ENCODE peak calls at places on chromosomes 2 and 18, in five cellular contexts. O is A549, S is HepG2, V is K562, I is SK-N-SH. W is an unnamed sample.

GRCh38 chr2:41241325-41242000 is 789.6 kb upstream of the SLC8A1 start:
- DNase-seq in O (no peak), S (no peak), V (no peak), I (no peak), W (no peak)

GRCh38 chr2:31515586-31515985 is 65.2 kb downstream of the SRD5A2 start:
- DNase-seq in O (no peak), S (no peak), V (no peak), I (no peak), W (no peak)

GRCh38 chr2:170886391-170886790 is 42.7 kb upstream of the GORASP2 start:
- DNase-seq in O (no peak), S (no peak), V (no peak), I (no peak), W (no peak)

GRCh38 chr2:178677599-178677998 is 129.6 kb downstream of the TTN start:
- DNase-seq in O (no peak), S (no peak), V (no peak), I (no peak), W (no peak)

GRCh38 chr2:238100049-238100820 is at the start of gene ESPNL:
- DNase-seq in O (no peak), S (no peak), V (peak; percentile 33), I (peak; percentile 66), W (no peak)

GRCh38 chr18:48719988-48720654 is 181.3 kb downstream of the CTIF start:
- DNase-seq in O (no peak), S (no peak), V (peak; percentile 63), I (peak; percentile 63), W (no peak)

GRCh38 chr18:7174359-7175107 is 56.4 kb upstream of the LRRC30 start:
- DNase-seq in O (no peak), S (peak; percentile 10), V (no peak), I (peak; percentile 36), W (no peak)

GRCh38 chr2:238159676-238160205 is 971 bp downstream of the ERFE start:
- DNase-seq in O (no peak), S (no peak), V (no peak), I (no peak), W (no peak)

GRCh38 chr2:55168221-55169154 is 63.6 kb downstream of the CLHC1 start:
- DNase-seq in O (peak; percentile 77), S (peak; percentile 70), V (no peak), I (peak; percentile 52), W (no peak)

GRCh38 chr2:15834381-15835031 is 105.8 kb upstream of the MYCN start:
- DNase-seq in O (no peak), S (no peak), V (no peak), I (no peak), W (no peak)

GRCh38 chr2:150255528-150255927 is 231.9 kb downstream of the RND3 start:
- DNase-seq in O (no peak), S (no peak), V (no peak), I (no peak), W (no peak)

GRCh38 chr2:105455488-105455991 is 56.7 kb upstream of the FHL2 start:
- DNase-seq in O (peak; percentile 92), S (peak; percentile 70), V (no peak), I (peak; percentile 19), W (no peak)

GRCh38 chr2:150572194-150572766 is 84.8 kb upstream of the RND3 start:
- DNase-seq in O (no peak), S (no peak), V (no peak), I (no peak), W (no peak)

GRCh38 chr2:241607162-241607885 is 29.6 kb downstream of the THAP4 start:
- DNase-seq in O (no peak), S (no peak), V (no peak), I (no peak), W (no peak)

GRCh38 chr2:68000170-68000825 is 62.5 kb downstream of the C1D start:
- DNase-seq in O (no peak), S (no peak), V (no peak), I (no peak), W (no peak)

GRCh38 chr2:239953418-239954061 is 71.6 kb downstream of the NDUFA10 start:
- DNase-seq in O (no peak), S (no peak), V (no peak), I (no peak), W (no peak)

GRCh38 chr2:55898641-55899040 is 24.9 kb downstream of the EFEMP1 start:
- DNase-seq in O (no peak), S (no peak), V (no peak), I (no peak), W (no peak)

GRCh38 chr18:62555135-62555534 is 32.3 kb downstream of the ZCCHC2 start:
- DNase-seq in O (no peak), S (no peak), V (peak; percentile 21), I (no peak), W (no peak)

GRCh38 chr2:195834836-195835235 is 177.8 kb downstream of the SLC39A10 start:
- DNase-seq in O (no peak), S (no peak), V (no peak), I (no peak), W (no peak)

GRCh38 chr2:239824051-239824694 is 201.0 kb downstream of the NDUFA10 start:
- DNase-seq in O (peak; percentile 65), S (peak; percentile 66), V (peak; percentile 18), I (peak; percentile 11), W (no peak)

GRCh38 chr2:85434677-85435076 is 16.2 kb downstream of the SH2D6 start:
- DNase-seq in O (no peak), S (no peak), V (no peak), I (no peak), W (no peak)

GRCh38 chr2:203585541-203585940 is 50.4 kb upstream of the RAPH1 start:
- DNase-seq in O (no peak), S (no peak), V (no peak), I (peak; percentile 14), W (no peak)

GRCh38 chr2:25165992-25166618 is 2.3 kb downstream of the POMC start:
- DNase-seq in O (peak; percentile 61), S (peak; percentile 39), V (no peak), I (peak; percentile 73), W (peak; percentile 49)

GRCh38 chr2:28117104-28117596 is 226.6 kb downstream of the BABAM2 start:
- DNase-seq in O (peak; percentile 26), S (peak; percentile 92), V (no peak), I (no peak), W (no peak)

GRCh38 chr18:62723666-62724281 is 8.4 kb downstream of the PHLPP1 start:
- DNase-seq in O (no peak), S (peak; percentile 62), V (no peak), I (no peak), W (no peak)

GRCh38 chr2:182366625-182367024 is 60.2 kb downstream of the PDE1A start:
- DNase-seq in O (peak; percentile 88), S (no peak), V (no peak), I (no peak), W (no peak)

GRCh38 chr2:147641644-147642043 is 203.2 kb upstream of the ACVR2A start:
- DNase-seq in O (no peak), S (no peak), V (no peak), I (no peak), W (no peak)

GRCh38 chr2:12819098-12819465 is 102.3 kb downstream of the TRIB2 start:
- DNase-seq in O (no peak), S (no peak), V (no peak), I (no peak), W (no peak)

GRCh38 chr2:925711-926110 is 24.9 kb upstream of the SNTG2 start:
- DNase-seq in O (no peak), S (no peak), V (no peak), I (no peak), W (no peak)

GRCh38 chr2:108219688-108220087 is 20.1 kb upstream of the SULT1C3 start:
- DNase-seq in O (no peak), S (no peak), V (no peak), I (no peak), W (no peak)

GRCh38 chr2:108220191-108220590 is 19.6 kb upstream of the SULT1C3 start:
- DNase-seq in O (no peak), S (no peak), V (no peak), I (no peak), W (no peak)

GRCh38 chr2:108223573-108223972 is 16.2 kb upstream of the SULT1C3 start:
- DNase-seq in O (no peak), S (no peak), V (no peak), I (no peak), W (no peak)

GRCh38 chr2:108222261-108222660 is 17.5 kb upstream of the SULT1C3 start:
- DNase-seq in O (no peak), S (no peak), V (no peak), I (no peak), W (no peak)

GRCh38 chr2:108220942-108221541 is 18.7 kb upstream of the SULT1C3 start:
- DNase-seq in O (no peak), S (no peak), V (no peak), I (no peak), W (no peak)
- TF ChIP-seq EP300 in O (no peak), S (no peak), V (no peak), I (no peak), W (no peak)

DNA sequence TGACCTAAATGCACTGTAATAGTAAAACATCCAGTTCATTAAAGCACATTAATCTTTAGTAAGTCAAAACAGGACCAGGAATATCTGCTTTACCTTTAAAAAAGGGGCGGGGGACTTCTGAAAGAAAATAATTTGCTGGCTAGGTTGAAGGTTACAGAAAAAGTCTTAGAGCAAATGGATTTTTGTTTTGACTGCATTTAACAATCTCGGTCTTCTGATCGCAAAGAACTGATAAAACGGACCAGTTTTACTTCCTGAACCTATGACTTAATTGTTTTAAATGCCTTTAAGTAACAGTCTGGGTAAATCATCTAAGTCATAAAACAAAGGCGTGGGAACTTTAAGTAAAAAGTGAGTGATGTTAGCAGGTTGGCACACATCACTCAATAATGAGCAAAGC is 783 bp downstream of the BUB1 start:
- DNase-seq in O (no peak), S (no peak), V (no peak), I (no peak), W (no peak)
- TF ChIP-seq REST in O (no peak), S (no peak), V (no peak), I (no peak), W (no peak)

GRCh38 chr2:43924463-43924862 is 71.3 kb downstream of the LRPPRC start:
- DNase-seq in O (no peak), S (no peak), V (no peak), I (no peak), W (no peak)
- TF ChIP-seq EP300 in O (no peak), S (no peak), V (no peak), I (no peak), W (no peak)

DNA sequence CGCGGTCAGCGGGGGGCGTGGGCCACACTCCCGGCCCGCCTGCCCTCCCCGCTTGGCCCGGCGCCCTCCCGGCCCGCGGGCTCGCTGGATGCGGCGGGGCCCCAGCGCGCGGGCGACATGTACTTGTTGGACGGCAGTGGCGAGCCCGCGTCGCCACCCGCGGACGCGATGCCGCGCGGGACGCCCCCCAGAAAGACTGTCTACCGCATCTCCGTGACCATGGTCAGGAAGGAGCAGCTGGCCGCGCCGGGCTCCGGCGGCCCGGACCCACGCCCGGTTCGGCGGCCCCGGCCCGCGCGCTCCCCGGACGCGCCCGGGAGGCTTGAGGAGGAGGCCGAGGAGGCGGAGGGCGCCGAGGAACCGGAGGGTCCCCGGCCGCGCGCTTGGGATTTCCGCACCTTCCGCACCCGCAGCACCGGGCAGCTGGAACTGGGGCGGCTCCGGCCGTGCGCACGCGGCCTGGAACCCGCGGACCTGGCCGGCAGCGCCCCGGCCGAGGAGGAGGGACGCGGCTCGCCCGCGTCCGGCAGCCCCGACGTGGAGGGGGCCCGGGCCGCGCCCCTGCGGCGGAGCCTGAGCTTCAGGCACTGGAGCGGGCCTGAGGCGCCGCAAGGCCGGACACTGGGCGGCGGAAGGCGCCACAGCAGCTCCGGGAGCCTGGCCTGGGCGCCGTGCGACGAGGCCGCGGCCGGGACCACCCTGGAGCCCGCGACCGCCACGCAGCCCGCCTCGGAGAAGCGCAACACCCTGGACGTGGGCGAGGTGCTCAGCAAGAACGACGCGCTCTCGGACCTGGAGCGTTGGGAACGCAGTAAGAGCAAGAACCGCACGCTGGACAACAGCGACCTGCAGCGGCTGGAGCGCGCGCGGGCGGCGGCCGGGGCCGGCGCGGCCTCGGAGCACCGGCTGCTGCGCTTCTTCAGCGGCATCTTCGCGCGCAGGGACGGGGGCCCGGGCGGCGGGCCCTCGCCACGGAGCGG is 176.4 kb downstream of the AGAP1 start:
- DNase-seq in O (peak; percentile 70), S (no peak), V (no peak), I (peak; percentile 87), W (no peak)
- TF ChIP-seq REST in O (no peak), S (no peak), V (no peak), I (no peak), W (no peak)